ENCODE peak calls at places on chromosome 17, in six cellular contexts. Y is sigmoid colon, E is NCI-H1930, J is uterus, V is GM06990, I is activated T-cell treated with anti-CD3 and anti-CD28 coated beads for 1 hour. U is an unnamed sample.

GRCh38 chr17:21285164-21286065 is 904 bp downstream of the MAP2K3 start:
- DNase-seq in Y (peak; percentile 81), E (no peak), J (peak; percentile 47), V (no peak), I (no peak), U (no peak)

GRCh38 chr17:81131486-81132196 is 33.7 kb upstream of the PVALEF start:
- DNase-seq in Y (no peak), E (no peak), J (no peak), V (no peak), I (no peak), U (no peak)

GRCh38 chr17:78241277-78242023 is 10.0 kb downstream of the TMEM235 start:
- DNase-seq in Y (no peak), E (no peak), J (no peak), V (no peak), I (no peak), U (no peak)

GRCh38 chr17:1486802-1487695 is 5.4 kb downstream of the MYO1C start:
- DNase-seq in Y (peak; percentile 96), E (no peak), J (peak; percentile 82), V (peak; percentile 86), I (peak; percentile 72), U (peak; percentile 81)

GRCh38 chr17:46916211-46916610 is 6.7 kb upstream of the GOSR2 start:
- DNase-seq in Y (no peak), E (no peak), J (no peak), V (no peak), I (no peak), U (no peak)

GRCh38 chr17:74325743-74326379 is at the start of gene KIF19:
- DNase-seq in Y (no peak), E (peak; percentile 31), J (no peak), V (peak; percentile 56), I (peak; percentile 37), U (peak; percentile 44)

GRCh38 chr17:41844971-41845370 is 7.3 kb downstream of the KLHL10 start:
- DNase-seq in Y (peak; percentile 21), E (no peak), J (no peak), V (no peak), I (no peak), U (no peak)

GRCh38 chr17:38742431-38743308 is 5.5 kb downstream of the PCGF2 start:
- DNase-seq in Y (peak; percentile 84), E (no peak), J (peak; percentile 68), V (no peak), I (no peak), U (no peak)

GRCh38 chr17:17910060-17910459 is 62.1 kb downstream of the TOM1L2 start:
- DNase-seq in Y (peak; percentile 43), E (no peak), J (no peak), V (no peak), I (no peak), U (no peak)

GRCh38 chr17:31595076-31595475 is 203.6 kb downstream of the RAB11FIP4 start:
- DNase-seq in Y (no peak), E (no peak), J (no peak), V (no peak), I (no peak), U (no peak)

GRCh38 chr17:80846932-80847331 is 144.7 kb upstream of the CHMP6 start:
- DNase-seq in Y (peak; percentile 17), E (no peak), J (no peak), V (no peak), I (no peak), U (no peak)

U was measured in CD8-positive, alpha-beta T cell.